ENCODE peak calls at places on chromosomes 1 and 21, in five cellular contexts. H, X, J, G and T are unnamed samples.

GRCh38 chr1:182127656-182128055 is 66.1 kb upstream of the ZNF648 start:
- DNase-seq in H (no peak), X (no peak), J (no peak), G (no peak), T (no peak)

GRCh38 chr1:109900489-109900888 is 10.2 kb upstream of the CSF1 start:
- DNase-seq in H (no peak), X (no peak), J (no peak), G (no peak), T (no peak)

GRCh38 chr1:5099558-5099957 is 445.1 kb downstream of the AJAP1 start:
- DNase-seq in H (peak), X (no peak), J (no peak), G (no peak), T (no peak)

GRCh38 chr1:30779294-30780071 is 21.9 kb upstream of the LAPTM5 start:
- DNase-seq in H (peak), X (peak), J (peak), G (peak), T (peak)

GRCh38 chr1:3670823-3671251 is 18.5 kb downstream of the TP73 start:
- DNase-seq in H (no peak), X (no peak), J (no peak), G (peak), T (no peak)

GRCh38 chr1:222167111-222167510 is 380.8 kb downstream of the HHIPL2 start:
- DNase-seq in H (peak), X (peak), J (peak), G (peak), T (no peak)

GRCh38 chr1:2623571-2624337 is 9.1 kb downstream of the MMEL1 start:
- DNase-seq in H (no peak), X (no peak), J (no peak), G (no peak), T (no peak)

GRCh38 chr1:43235451-43236121 is 34.2 kb upstream of the TMEM125 start:
- DNase-seq in H (no peak), X (no peak), J (no peak), G (no peak), T (no peak)

GRCh38 chr1:36199934-36200741 is 24.1 kb upstream of the THRAP3 start:
- DNase-seq in H (peak), X (no peak), J (no peak), G (no peak), T (no peak)

GRCh38 chr1:2435091-2435490 is 22.7 kb upstream of the PEX10 start:
- DNase-seq in H (no peak), X (no peak), J (no peak), G (no peak), T (no peak)

GRCh38 chr1:204046346-204046745 is 26.6 kb upstream of the SOX13 start:
- DNase-seq in H (no peak), X (no peak), J (no peak), G (no peak), T (no peak)

GRCh38 chr1:38558476-38559179 is 300.9 kb downstream of the RRAGC start:
- DNase-seq in H (no peak), X (no peak), J (no peak), G (peak), T (no peak)

GRCh38 chr1:186442651-186443114 is 18.2 kb downstream of the PDC start:
- DNase-seq in H (peak), X (no peak), J (no peak), G (no peak), T (no peak)

GRCh38 chr1:167221126-167221803 is 579 bp downstream of the POU2F1 start:
- DNase-seq in H (no peak), X (no peak), J (no peak), G (peak), T (no peak)

GRCh38 chr1:160064164-160064563 is 5.8 kb downstream of the KCNJ10 start:
- DNase-seq in H (no peak), X (no peak), J (no peak), G (no peak), T (no peak)

GRCh38 chr1:45954401-45954847 is 151.0 kb downstream of the MAST2 start:
- DNase-seq in H (peak), X (no peak), J (peak), G (no peak), T (no peak)

GRCh38 chr1:35559317-35559944 is 1.8 kb downstream of the NCDN start:
- DNase-seq in H (no peak), X (no peak), J (no peak), G (no peak), T (no peak)

GRCh38 chr1:18104546-18105100 is 3.0 kb upstream of the IGSF21 start:
- DNase-seq in H (no peak), X (no peak), J (no peak), G (no peak), T (no peak)

GRCh38 chr1:2633401-2633935 is 652 bp upstream of the MMEL1 start:
- DNase-seq in H (no peak), X (no peak), J (no peak), G (no peak), T (no peak)

GRCh38 chr1:175830500-175830899 is 87.1 kb upstream of the TNR start:
- DNase-seq in H (peak), X (no peak), J (no peak), G (no peak), T (no peak)

GRCh38 chr1:118881751-118882150 is 106.4 kb downstream of the TBX15 start:
- DNase-seq in H (no peak), X (no peak), J (no peak), G (no peak), T (no peak)

GRCh38 chr1:12314328-12314903 is 84.6 kb downstream of the VPS13D start:
- DNase-seq in H (peak), X (no peak), J (peak), G (no peak), T (no peak)

GRCh38 chr1:30410153-30410851 is 313.1 kb downstream of the MATN1 start:
- DNase-seq in H (no peak), X (no peak), J (no peak), G (no peak), T (no peak)

GRCh38 chr1:199308349-199308846 is 669.6 kb downstream of the PTPRC start:
- DNase-seq in H (no peak), X (no peak), J (no peak), G (no peak), T (peak)

GRCh38 chr1:107555578-107555977 is 409.4 kb downstream of the VAV3 start:
- DNase-seq in H (no peak), X (no peak), J (no peak), G (peak), T (no peak)

GRCh38 chr1:19113362-19114092 is 96.5 kb downstream of the UBR4 start:
- DNase-seq in H (peak), X (no peak), J (peak), G (peak), T (no peak)

GRCh38 chr1:165392634-165393571 is 36.4 kb upstream of the LMX1A start:
- DNase-seq in H (peak), X (peak), J (peak), G (peak), T (peak)

GRCh38 chr21:16047857-16048256 is 318.1 kb downstream of the USP25 start:
- DNase-seq in H (no peak), X (no peak), J (no peak), G (no peak), T (no peak)

GRCh38 chr1:53112271-53112774 is 30.1 kb downstream of the SLC1A7 start:
- DNase-seq in H (no peak), X (no peak), J (peak), G (no peak), T (no peak)

GRCh38 chr1:224761245-224761644 is 145.1 kb downstream of the CNIH3 start:
- DNase-seq in H (no peak), X (no peak), J (no peak), G (no peak), T (no peak)

GRCh38 chr1:8796812-8797211 is 20.6 kb downstream of the RERE start:
- DNase-seq in H (no peak), X (no peak), J (no peak), G (no peak), T (no peak)

GRCh38 chr1:222928212-222928611 is 113.4 kb downstream of the DISP1 start:
- DNase-seq in H (peak), X (no peak), J (no peak), G (peak), T (no peak)

GRCh38 chr21:39384674-39385298 is 35.9 kb upstream of the HMGN1 start:
- DNase-seq in H (no peak), X (no peak), J (no peak), G (no peak), T (no peak)

GRCh38 chr1:92784051-92784638 is 763 bp downstream of the EVI5 start:
- DNase-seq in H (peak), X (no peak), J (peak), G (peak), T (peak)

GRCh38 chr1:35605071-35605881 is 32.2 kb downstream of the TFAP2E start:
- DNase-seq in H (no peak), X (no peak), J (no peak), G (no peak), T (no peak)

GRCh38 chr1:150302338-150302737 is 8.7 kb downstream of the MRPS21 start:
- DNase-seq in H (no peak), X (no peak), J (no peak), G (no peak), T (no peak)

GRCh38 chr1:117237701-117238413 is 27.1 kb upstream of the VTCN1 start:
- DNase-seq in H (peak), X (no peak), J (peak), G (no peak), T (no peak)